ENCODE peak calls at places on chromosomes 7 and 10, in five cellular contexts. O is PC-9, L is ascending aorta, D is lung, B is upper lobe of right lung. J is an unnamed sample.

GRCh38 chr10:108862691-108863350 is 1060.5 kb downstream of the XPNPEP1 start:
- DNase-seq in O (no peak), L (no peak), D (no peak), B (no peak), J (no peak)

GRCh38 chr10:117312430-117312829 is 62.8 kb downstream of the PDZD8 start:
- DNase-seq in O (peak; percentile 47), L (no peak), D (no peak), B (no peak), J (no peak)

GRCh38 chr10:94308866-94309265 is 53.9 kb downstream of the NOC3L start:
- DNase-seq in O (no peak), L (no peak), D (no peak), B (no peak), J (no peak)

GRCh38 chr10:69846252-69847000 is 44.7 kb downstream of the COL13A1 start:
- DNase-seq in O (no peak), L (no peak), D (no peak), B (no peak), J (no peak)

GRCh38 chr10:59563506-59563905 is 146.1 kb downstream of the SLC16A9 start:
- DNase-seq in O (no peak), L (no peak), D (no peak), B (no peak), J (no peak)

GRCh38 chr7:140656548-140657515 is 15.9 kb upstream of the ADCK2 start:
- DNase-seq in O (peak; percentile 89), L (no peak), D (peak; percentile 78), B (peak; percentile 74), J (peak; percentile 89)

GRCh38 chr10:98263088-98263487 is 4.9 kb downstream of the LOXL4 start:
- DNase-seq in O (no peak), L (no peak), D (no peak), B (no peak), J (no peak)

GRCh38 chr7:139648941-139649425 is 125.5 kb downstream of the CLEC2L start:
- DNase-seq in O (no peak), L (no peak), D (peak; percentile 42), B (peak; percentile 70), J (no peak)

GRCh38 chr10:106967482-106967881 is 197.0 kb downstream of the SORCS1 start:
- DNase-seq in O (no peak), L (no peak), D (no peak), B (no peak), J (no peak)

GRCh38 chr7:103134866-103135554 is 13.9 kb downstream of the NAPEPLD start:
- DNase-seq in O (no peak), L (no peak), D (no peak), B (no peak), J (no peak)

GRCh38 chr7:26486153-26486552 is 194.5 kb downstream of the SNX10 start:
- DNase-seq in O (no peak), L (no peak), D (no peak), B (no peak), J (no peak)

GRCh38 chr10:79378647-79379511 is 31.6 kb downstream of the PPIF start:
- DNase-seq in O (no peak), L (peak; percentile 55), D (no peak), B (no peak), J (peak; percentile 16)

GRCh38 chr10:101139421-101139911 is 8.4 kb downstream of the TLX1 start:
- DNase-seq in O (no peak), L (no peak), D (no peak), B (no peak), J (no peak)

GRCh38 chr10:17244712-17245365 is 16.8 kb downstream of the VIM start:
- DNase-seq in O (no peak), L (no peak), D (no peak), B (no peak), J (no peak)

GRCh38 chr7:25720427-25720826 is 431.6 kb upstream of the NFE2L3 start:
- DNase-seq in O (no peak), L (no peak), D (no peak), B (no peak), J (no peak)

GRCh38 chr7:134750083-134751062 is 29.1 kb upstream of the CALD1 start:
- DNase-seq in O (no peak), L (peak; percentile 72), D (peak; percentile 63), B (no peak), J (peak; percentile 62)

GRCh38 chr7:142940968-142941535 is 1.8 kb downstream of the LLCFC1 start:
- DNase-seq in O (no peak), L (no peak), D (no peak), B (no peak), J (no peak)

GRCh38 chr10:114304566-114305421 is 65.7 kb downstream of the VWA2 start:
- DNase-seq in O (no peak), L (no peak), D (no peak), B (peak; percentile 74), J (peak; percentile 56)

GRCh38 chr7:139018910-139019309 is 16.9 kb downstream of the ZC3HAV1L start:
- DNase-seq in O (no peak), L (no peak), D (no peak), B (no peak), J (no peak)

GRCh38 chr7:82194011-82194410 is 249.6 kb downstream of the CACNA2D1 start:
- DNase-seq in O (no peak), L (no peak), D (no peak), B (no peak), J (no peak)

GRCh38 chr10:15140640-15141039 is 27.9 kb downstream of the NMT2 start:
- DNase-seq in O (no peak), L (no peak), D (no peak), B (no peak), J (no peak)

GRCh38 chr10:109259293-109259692 is 664.0 kb downstream of the XPNPEP1 start:
- DNase-seq in O (peak; percentile 37), L (no peak), D (no peak), B (no peak), J (no peak)

GRCh38 chr10:59809644-59809974 is 56.4 kb upstream of the MRLN start:
- DNase-seq in O (no peak), L (no peak), D (no peak), B (no peak), J (no peak)

GRCh38 chr10:133328358-133329343 is 8.0 kb downstream of the CALY start:
- DNase-seq in O (no peak), L (no peak), D (no peak), B (no peak), J (no peak)

GRCh38 chr10:124685251-124685650 is 58.9 kb downstream of the FAM53B start:
- DNase-seq in O (no peak), L (peak; percentile 72), D (no peak), B (peak; percentile 76), J (no peak)

GRCh38 chr10:110857265-110858158 is 14.2 kb upstream of the PDCD4 start:
- DNase-seq in O (peak; percentile 47), L (no peak), D (no peak), B (no peak), J (peak; percentile 79)

GRCh38 chr7:45677311-45677900 is 103.2 kb downstream of the ADCY1 start:
- DNase-seq in O (no peak), L (peak; percentile 24), D (no peak), B (peak; percentile 30), J (peak; percentile 9)

GRCh38 chr7:151819826-151820225 is 57.1 kb downstream of the PRKAG2 start:
- DNase-seq in O (no peak), L (no peak), D (no peak), B (no peak), J (peak; percentile 86)

GRCh38 chr10:85124592-85124991 is 796.2 kb downstream of the CCSER2 start:
- DNase-seq in O (no peak), L (no peak), D (no peak), B (no peak), J (no peak)

GRCh38 chr7:33062782-33063443 is 337 bp upstream of the NT5C3A start:
- DNase-seq in O (peak; percentile 91), L (peak; percentile 94), D (peak; percentile 92), B (peak; percentile 97), J (peak; percentile 94)

GRCh38 chr7:84162125-84162524 is 32.5 kb downstream of the SEMA3A start:
- DNase-seq in O (no peak), L (no peak), D (no peak), B (no peak), J (no peak)

GRCh38 chr10:126935263-126935946 is 30.2 kb downstream of the DOCK1 start:
- DNase-seq in O (no peak), L (no peak), D (no peak), B (no peak), J (no peak)

GRCh38 chr7:23276947-23277346 is 22.2 kb upstream of the MALSU1 start:
- DNase-seq in O (no peak), L (no peak), D (no peak), B (no peak), J (no peak)

GRCh38 chr7:142867398-142868187 is 12.7 kb downstream of the EPHB6 start:
- DNase-seq in O (peak; percentile 10), L (no peak), D (peak; percentile 25), B (no peak), J (peak; percentile 13)

GRCh38 chr10:129097776-129098175 is 369.3 kb upstream of the MGMT start:
- DNase-seq in O (no peak), L (no peak), D (no peak), B (no peak), J (no peak)

GRCh38 chr7:17061443-17061842 is 179.7 kb upstream of the AGR3 start:
- DNase-seq in O (no peak), L (no peak), D (no peak), B (no peak), J (no peak)
- H3K36me3 ChIP-seq in O (no peaks in the 10 kb centered on the region), L (no peaks in the 10 kb centered on the region), D (no peaks in the 10 kb centered on the region), B (no peaks in the 10 kb centered on the region), J (no peaks in the 10 kb centered on the region)

GRCh38 chr10:340646-341045 is 205.4 kb downstream of the ZMYND11 start:
- DNase-seq in O (no peak), L (no peak), D (no peak), B (peak; percentile 53), J (no peak)
- H3K36me3 ChIP-seq in O (no peaks in the 10 kb centered on the region), L (peaks cover 25% of the 10 kb centered on the region), D (peaks cover 8% of the 10 kb centered on the region), B (peaks cover 14% of the 10 kb centered on the region), J (no peaks in the 10 kb centered on the region)

DNA sequence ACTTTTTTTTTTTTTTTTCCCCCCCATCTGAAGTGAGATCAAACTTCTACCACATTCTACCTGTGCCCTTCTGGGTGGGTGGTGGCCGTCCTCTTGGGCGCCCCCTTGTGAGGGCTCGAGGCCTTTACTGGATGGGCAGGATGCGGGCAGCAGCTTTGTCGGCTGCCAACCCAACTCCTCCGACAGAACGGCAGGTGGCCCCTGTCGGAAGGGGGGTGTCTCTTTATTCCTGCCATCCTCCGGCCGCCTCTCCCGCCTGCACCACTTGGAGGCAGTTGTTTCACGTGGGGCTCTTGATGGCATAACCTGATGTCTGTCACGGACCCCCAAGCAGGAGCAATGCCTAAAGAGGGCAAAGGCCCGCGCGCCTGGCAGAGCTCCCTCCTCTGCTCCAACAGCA is 31.0 kb downstream of the AMZ1 start:
- DNase-seq in O (no peak), L (no peak), D (no peak), B (no peak), J (peak; percentile 46)
- H3K36me3 ChIP-seq in O (peaks cover 11% of the 10 kb centered on the region), L (peaks cover 8% of the 10 kb centered on the region), D (no peaks in the 10 kb centered on the region), B (peaks cover 8% of the 10 kb centered on the region), J (no peaks in the 10 kb centered on the region)

DNA sequence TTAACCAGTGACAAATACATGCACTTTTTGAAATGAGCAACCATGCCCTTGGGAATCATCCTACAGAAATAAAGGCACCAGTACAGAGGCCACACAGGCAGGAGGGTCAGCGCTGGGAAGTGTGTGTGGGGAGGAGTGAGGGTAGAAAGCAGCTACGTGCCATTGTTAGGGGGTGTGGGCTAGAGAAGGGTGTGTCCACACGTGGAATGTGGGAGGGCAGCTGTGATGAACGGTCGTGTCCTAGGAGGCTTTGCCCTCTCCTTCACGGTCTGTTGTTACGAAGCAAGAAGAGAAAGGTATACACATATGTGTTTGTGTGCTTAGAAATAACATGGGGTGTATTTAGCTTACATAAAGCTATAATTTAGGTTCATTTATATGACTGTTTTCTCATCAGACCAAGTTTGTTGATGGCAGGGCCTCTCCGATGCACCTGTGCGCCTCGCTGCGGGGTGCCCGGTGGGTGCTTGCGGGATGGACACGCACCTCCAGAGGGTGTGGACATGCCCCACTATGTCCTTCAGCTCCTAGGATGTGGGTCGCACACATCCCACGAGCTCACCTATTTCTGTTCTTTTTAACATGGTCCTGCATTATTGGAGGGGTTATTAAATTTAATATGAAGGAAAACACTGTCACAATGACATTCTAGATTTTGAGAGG is 16.9 kb upstream of the GET4 start:
- DNase-seq in O (no peak), L (no peak), D (no peak), B (no peak), J (no peak)
- H3K36me3 ChIP-seq in O (peaks cover 46% of the 10 kb centered on the region), L (peaks cover 95% of the 10 kb centered on the region), D (peaks cover 28% of the 10 kb centered on the region), B (peaks cover 100% of the 10 kb centered on the region), J (peaks cover 10% of the 10 kb centered on the region)

J was measured in colonic mucosa.